ENCODE peak calls at places on chromosomes 12 and 14, in eight cellular contexts. B, Q, A, K, Y, Z, E and D are unnamed samples.

GRCh38 chr12:121917950-121918678 is at the start of gene CFAP251:
- DNase-seq in B (peak), Q (peak), A (peak), K (peak), Y (peak), Z (peak), E (peak), D (peak)

GRCh38 chr12:124513297-124513867 is 54.0 kb downstream of the NCOR2 start:
- DNase-seq in B (no peak), Q (peak), A (no peak), K (no peak), Y (peak), Z (no peak), E (no peak), D (no peak)

GRCh38 chr12:15726029-15726756 is 63.0 kb downstream of the EPS8 start:
- DNase-seq in B (no peak), Q (no peak), A (no peak), K (no peak), Y (no peak), Z (peak), E (no peak), D (no peak)

GRCh38 chr14:71228711-71229110 is 321.5 kb downstream of the PCNX1 start:
- DNase-seq in B (no peak), Q (no peak), A (no peak), K (no peak), Y (no peak), Z (peak), E (no peak), D (no peak)

GRCh38 chr14:94227029-94227428 is 52.9 kb downstream of the PPP4R4 start:
- DNase-seq in B (no peak), Q (no peak), A (no peak), K (no peak), Y (no peak), Z (peak), E (no peak), D (no peak)

GRCh38 chr12:46303039-46303666 is 34.3 kb upstream of the SLC38A1 start:
- DNase-seq in B (no peak), Q (no peak), A (peak), K (peak), Y (peak), Z (peak), E (peak), D (no peak)

GRCh38 chr12:104219908-104220404 is 4.4 kb downstream of the TXNRD1 start:
- DNase-seq in B (no peak), Q (no peak), A (peak), K (no peak), Y (no peak), Z (no peak), E (no peak), D (no peak)

GRCh38 chr12:72491399-72491798 is 219.2 kb downstream of the TRHDE start:
- DNase-seq in B (no peak), Q (no peak), A (no peak), K (no peak), Y (no peak), Z (no peak), E (no peak), D (no peak)

GRCh38 chr14:23252420-23253333 is 14.9 kb downstream of the RNF212B start:
- DNase-seq in B (no peak), Q (peak), A (no peak), K (no peak), Y (no peak), Z (no peak), E (no peak), D (no peak)

GRCh38 chr14:104647467-104648063 is 41.9 kb upstream of the INF2 start:
- DNase-seq in B (no peak), Q (no peak), A (no peak), K (no peak), Y (no peak), Z (no peak), E (no peak), D (no peak)

GRCh38 chr12:76241371-76241770 is 106.8 kb downstream of the BBS10 start:
- DNase-seq in B (no peak), Q (no peak), A (no peak), K (no peak), Y (no peak), Z (no peak), E (no peak), D (no peak)
- TF ChIP-seq CTCF in B (no peak), Q (no peak), A (no peak), K (no peak), Y (no peak), Z (no peak), E (no peak), D (no peak)

DNA sequence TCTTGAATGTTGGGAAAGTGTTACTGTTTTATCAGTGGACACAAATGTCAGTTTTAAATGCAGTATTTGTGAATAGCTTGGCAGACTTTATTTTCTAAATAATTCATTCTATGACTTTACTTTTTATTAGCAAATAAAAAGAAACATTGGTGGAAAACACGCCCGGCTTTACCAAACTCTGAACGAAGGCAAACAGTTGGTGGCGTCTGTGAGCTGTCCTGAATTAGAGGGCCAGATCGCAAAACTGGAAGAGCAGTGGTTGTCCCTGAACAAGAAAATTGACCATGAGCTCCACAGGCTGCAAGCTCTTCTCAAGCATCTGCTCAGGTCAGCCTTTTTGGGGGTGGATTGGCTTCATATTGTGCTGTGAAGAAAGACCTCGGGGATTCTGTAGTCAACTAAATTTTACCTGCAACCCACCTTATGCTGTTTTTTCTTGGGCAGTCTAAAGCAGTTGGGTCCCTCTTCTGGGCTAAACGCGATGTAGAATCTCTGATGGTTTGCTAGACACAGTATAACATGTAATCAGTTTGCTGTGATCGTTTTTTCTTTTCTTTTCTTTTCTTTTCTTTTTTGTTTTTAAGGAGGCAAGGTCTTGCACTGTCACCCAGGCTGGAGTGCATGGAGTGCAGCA is 156.4 kb downstream of the ESR2 start:
- DNase-seq in B (no peak), Q (peak), A (no peak), K (no peak), Y (peak), Z (peak), E (no peak), D (no peak)
- TF ChIP-seq CTCF in B (no peak), Q (peak), A (no peak), K (peak), Y (no peak), Z (peak), E (peak), D (no peak)

GRCh38 chr14:30983858-30984257 is 41.6 kb upstream of the AP4S1 start:
- DNase-seq in B (no peak), Q (no peak), A (no peak), K (no peak), Y (no peak), Z (no peak), E (no peak), D (no peak)

GRCh38 chr14:30982583-30982982 is 42.9 kb upstream of the AP4S1 start:
- DNase-seq in B (no peak), Q (no peak), A (no peak), K (no peak), Y (no peak), Z (no peak), E (no peak), D (no peak)

GRCh38 chr14:30980980-30981379 is 44.5 kb upstream of the AP4S1 start:
- DNase-seq in B (no peak), Q (no peak), A (no peak), K (no peak), Y (no peak), Z (no peak), E (no peak), D (no peak)

GRCh38 chr14:30988509-30988908 is 36.9 kb upstream of the AP4S1 start:
- DNase-seq in B (no peak), Q (no peak), A (no peak), K (no peak), Y (no peak), Z (peak), E (no peak), D (no peak)

GRCh38 chr14:30985796-30986195 is 39.7 kb upstream of the AP4S1 start:
- DNase-seq in B (no peak), Q (no peak), A (no peak), K (no peak), Y (no peak), Z (no peak), E (no peak), D (no peak)
- TF ChIP-seq CTCF in B (no peak), Q (no peak), A (no peak), K (no peak), Y (no peak), Z (no peak), E (no peak), D (no peak)

GRCh38 chr12:119956047-119956446 is 33.0 kb upstream of the BICDL1 start:
- DNase-seq in B (no peak), Q (no peak), A (no peak), K (no peak), Y (no peak), Z (no peak), E (no peak), D (no peak)
- TF ChIP-seq CTCF in B (no peak), Q (no peak), A (no peak), K (peak), Y (no peak), Z (no peak), E (no peak), D (no peak)

DNA sequence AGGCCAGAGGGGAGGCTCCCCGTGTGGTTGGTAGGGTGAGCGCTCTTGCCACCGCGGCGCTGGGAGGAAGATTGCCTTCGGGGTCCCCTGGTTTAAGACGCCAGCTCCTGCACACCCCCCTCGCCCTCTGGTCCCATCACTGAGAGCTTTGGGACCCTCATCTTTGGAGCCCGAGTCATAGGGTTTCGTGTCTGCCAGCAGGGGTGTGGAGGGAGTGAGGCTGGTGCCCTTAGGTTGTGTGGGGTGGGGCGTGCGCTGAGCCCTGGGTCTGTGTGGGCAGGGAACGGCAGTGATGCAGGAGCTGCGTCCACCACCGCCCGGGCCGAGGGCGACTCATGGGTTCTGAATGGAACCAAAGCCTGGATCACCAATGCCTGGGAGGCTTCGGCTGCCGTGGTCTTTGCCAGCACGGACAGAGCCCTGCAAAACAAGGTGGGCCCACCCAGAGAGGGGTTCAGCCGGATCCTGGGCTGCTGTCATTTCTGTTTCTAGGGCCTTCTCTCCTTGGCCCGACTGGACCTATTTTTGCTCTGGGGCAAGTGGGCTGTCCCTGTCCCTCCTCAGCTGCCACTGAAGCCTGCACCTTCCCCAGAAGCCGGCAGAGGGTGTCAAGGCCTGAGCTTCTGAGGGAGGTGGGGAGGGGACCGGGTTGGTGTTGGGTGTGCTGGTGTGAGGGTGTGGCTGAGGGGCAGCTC is 12.1 kb downstream of the ACADS start:
- DNase-seq in B (no peak), Q (peak), A (no peak), K (no peak), Y (peak), Z (peak), E (no peak), D (no peak)
- TF ChIP-seq CTCF in B (peak), Q (peak), A (no peak), K (no peak), Y (peak), Z (peak), E (peak), D (peak)

GRCh38 chr12:59650594-59651229 is 54.9 kb downstream of the SLC16A7 start:
- DNase-seq in B (no peak), Q (no peak), A (no peak), K (no peak), Y (no peak), Z (peak), E (no peak), D (no peak)
- TF ChIP-seq CTCF in B (no peak), Q (no peak), A (no peak), K (no peak), Y (no peak), Z (peak), E (no peak), D (no peak)

DNA sequence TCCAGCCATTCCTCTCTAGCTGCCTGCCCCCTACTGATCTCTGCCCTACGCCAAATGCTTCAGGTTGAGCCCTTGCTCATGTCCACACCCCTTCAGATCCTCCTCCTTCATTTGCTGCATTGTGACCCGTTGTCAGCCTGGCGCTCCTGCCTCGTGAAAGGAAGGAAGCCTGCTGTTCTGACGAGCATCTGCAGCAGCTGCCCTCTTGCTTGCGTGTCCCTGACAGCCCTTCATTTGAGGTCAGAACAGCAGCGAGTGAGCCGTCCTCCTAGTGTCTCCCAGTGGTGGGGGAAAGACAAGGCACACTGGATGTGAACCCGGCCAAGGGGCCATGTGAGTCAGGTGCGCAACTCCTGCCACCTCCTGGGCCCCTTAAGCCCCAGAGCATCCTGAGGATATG is 3.0 kb upstream of the PIANP start:
- DNase-seq in B (no peak), Q (peak), A (no peak), K (no peak), Y (peak), Z (no peak), E (no peak), D (no peak)
- TF ChIP-seq CTCF in B (no peak), Q (no peak), A (no peak), K (no peak), Y (no peak), Z (no peak), E (no peak), D (no peak)

GRCh38 chr14:21846227-21846885 is 172.7 kb upstream of the OR4E1 start:
- DNase-seq in B (no peak), Q (peak), A (peak), K (peak), Y (peak), Z (no peak), E (no peak), D (no peak)

GRCh38 chr14:21840765-21841164 is 167.1 kb upstream of the OR4E1 start:
- DNase-seq in B (no peak), Q (peak), A (no peak), K (no peak), Y (no peak), Z (peak), E (no peak), D (no peak)
- TF ChIP-seq CTCF in B (no peak), Q (peak), A (peak), K (no peak), Y (no peak), Z (no peak), E (no peak), D (no peak)